ENCODE peak calls at places on chromosomes 6 and 20, in five cellular contexts. R is BJ; H is T-helper 9 cell; M is stimulated activated CD8-positive, alpha-beta memory T cell treated with anti-CD3 and anti-CD28 coated beads, Interleukin-4, amount 100 ng/mL, for 4 hours; P is foreskin fibroblast. U is an unnamed sample.

GRCh38 chr6:159008656-159009288 is 8.8 kb upstream of the RSPH3 start:
- DNase-seq in H (no peak), M (no peak), P (no peak), R (no peak), U (peak; percentile 58)

GRCh38 chr20:9878096-9878495 is 39.2 kb upstream of the PAK5 start:
- DNase-seq in P (no peak), H (no peak), M (no peak), R (no peak), U (no peak)

GRCh38 chr6:155408981-155409380 is 46.7 kb downstream of the NOX3 start:
- DNase-seq in R (no peak), P (no peak), M (no peak), H (no peak), U (no peak)

GRCh38 chr6:158020272-158020711 is 38.6 kb downstream of the SYNJ2 start:
- DNase-seq in H (no peak), R (no peak), P (no peak), M (no peak), U (no peak)

GRCh38 chr6:28315628-28316027 is 20.3 kb downstream of the ZSCAN31 start:
- DNase-seq in R (no peak), P (no peak), H (no peak), M (no peak), U (no peak)

GRCh38 chr6:25411316-25411961 is 132.3 kb downstream of the CARMIL1 start:
- DNase-seq in P (no peak), H (no peak), M (no peak), R (no peak), U (no peak)

GRCh38 chr6:3326981-3327380 is 68.2 kb downstream of the PSMG4 start:
- DNase-seq in M (no peak), H (no peak), R (no peak), P (no peak), U (no peak)

GRCh38 chr20:44083220-44083933 is 103.6 kb downstream of the JPH2 start:
- DNase-seq in R (peak; percentile 39), M (no peak), P (peak; percentile 47), H (no peak), U (no peak)

GRCh38 chr6:75246386-75246785 is 2.8 kb upstream of the COX7A2 start:
- DNase-seq in P (no peak), H (no peak), R (no peak), M (no peak), U (no peak)

GRCh38 chr6:20755631-20756030 is 221.4 kb downstream of the CDKAL1 start:
- DNase-seq in P (peak; percentile 42), M (no peak), H (no peak), R (peak; percentile 47), U (no peak)

GRCh38 chr6:34526992-34527728 is 29.0 kb downstream of the SPDEF start:
- DNase-seq in H (peak; percentile 98), M (peak; percentile 92), R (peak; percentile 17), P (peak; percentile 85), U (peak; percentile 99)

GRCh38 chr6:10399451-10399850 is 15.4 kb downstream of the TFAP2A start:
- DNase-seq in P (no peak), H (no peak), R (no peak), M (no peak), U (no peak)

GRCh38 chr20:57896017-57896416 is 186.2 kb upstream of the PMEPA1 start:
- DNase-seq in M (no peak), R (no peak), H (no peak), P (no peak), U (no peak)

GRCh38 chr20:40948352-40949267 is 80.0 kb upstream of the TOP1 start:
- DNase-seq in M (no peak), R (no peak), P (peak; percentile 45), H (no peak), U (no peak)

GRCh38 chr20:62141397-62142251 is 1.6 kb downstream of the PSMA7 start:
- DNase-seq in R (no peak), H (peak; percentile 13), P (peak; percentile 50), M (no peak), U (peak; percentile 78)

GRCh38 chr6:107179004-107179403 is 63.7 kb upstream of the BEND3 start:
- DNase-seq in M (no peak), P (peak; percentile 10), H (no peak), R (no peak), U (no peak)

GRCh38 chr6:154532426-154532825 is 21.9 kb upstream of the CNKSR3 start:
- DNase-seq in R (no peak), P (no peak), H (no peak), M (no peak), U (no peak)

GRCh38 chr20:57160985-57161384 is 105.5 kb downstream of the BMP7 start:
- DNase-seq in R (no peak), M (no peak), H (no peak), P (no peak), U (no peak)

GRCh38 chr20:50848846-50849673 is 54.2 kb downstream of the BCAS4 start:
- DNase-seq in R (no peak), M (no peak), P (no peak), H (no peak), U (no peak)

GRCh38 chr6:107699191-107700015 is 124.7 kb downstream of the SCML4 start:
- DNase-seq in R (no peak), M (no peak), P (no peak), H (no peak), U (no peak)

GRCh38 chr6:52293067-52293466 is 8.5 kb upstream of the MCM3 start:
- DNase-seq in R (no peak), M (no peak), P (no peak), H (no peak), U (no peak)

GRCh38 chr6:119269266-119270103 is 80.1 kb downstream of the MAN1A1 start:
- DNase-seq in P (no peak), H (no peak), M (no peak), R (no peak), U (no peak)

GRCh38 chr6:122722746-122723145 is 56.8 kb upstream of the FABP7 start:
- DNase-seq in M (no peak), R (no peak), H (no peak), P (no peak), U (no peak)

GRCh38 chr6:17349437-17349836 is 44.0 kb upstream of the CAP2 start:
- DNase-seq in R (no peak), H (no peak), M (no peak), P (no peak), U (no peak)

GRCh38 chr20:44621325-44621724 is 30.2 kb downstream of the ADA start:
- DNase-seq in P (no peak), R (no peak), H (no peak), M (no peak), U (no peak)

GRCh38 chr6:21987501-21987957 is 309.3 kb downstream of the PRL start:
- DNase-seq in M (no peak), H (no peak), P (peak; percentile 63), R (peak; percentile 81), U (no peak)

GRCh38 chr6:138726066-138727060 is 47.2 kb upstream of the CCDC28A start:
- DNase-seq in H (no peak), R (no peak), P (no peak), M (no peak), U (no peak)

GRCh38 chr20:60792941-60793340 is 459.1 kb upstream of the CDH4 start:
- DNase-seq in M (no peak), H (no peak), P (no peak), R (no peak), U (no peak)

GRCh38 chr20:63518946-63519764 is 1.4 kb upstream of the PPDPF start:
- DNase-seq in M (no peak), H (no peak), R (no peak), P (no peak), U (peak; percentile 5)

GRCh38 chr6:144264270-144265060 is 20.7 kb upstream of the UTRN start:
- DNase-seq in P (peak; percentile 87), R (peak; percentile 82), M (no peak), H (no peak), U (no peak)

GRCh38 chr6:54876365-54876764 is 29.8 kb downstream of the FAM83B start:
- DNase-seq in M (no peak), P (no peak), R (no peak), H (no peak), U (no peak)

U was measured in CD8-positive, alpha-beta T cell.